ENCODE peak calls at places on chromosomes 11 and 22, in six cellular contexts. One of them, this sample, is unnamed. For H3K4me1, the result is how much of the 10 kb centered on the place peaks cover.

GRCh38 chr11:57482782-57483569 is 22.6 kb downstream of the RTN4RL2 start:
- DNase-seq in Peyer's patch: peak
- DNase-seq in heart left ventricle: no peak
- DNase-seq in A549: peak
- DNase-seq in tibial nerve: no peak
- DNase-seq in ovary: peak
- DNase-seq in this sample: no peak

GRCh38 chr22:19466126-19466716 is 12.8 kb downstream of the UFD1 start:
- DNase-seq in heart left ventricle: no peak
- DNase-seq in ovary: no peak
- DNase-seq in A549: no peak
- DNase-seq in tibial nerve: no peak
- DNase-seq in Peyer's patch: no peak
- DNase-seq in this sample: no peak

GRCh38 chr11:108135845-108136599 is 14.7 kb downstream of the ACAT1 start:
- DNase-seq in ovary: no peak
- DNase-seq in tibial nerve: no peak
- DNase-seq in heart left ventricle: no peak
- DNase-seq in Peyer's patch: no peak
- DNase-seq in A549: peak
- DNase-seq in this sample: no peak

GRCh38 chr22:48835364-48835763 is 992.3 kb downstream of the BRD1 start:
- DNase-seq in tibial nerve: no peak
- DNase-seq in A549: no peak
- DNase-seq in ovary: no peak
- DNase-seq in heart left ventricle: no peak
- DNase-seq in Peyer's patch: no peak
- DNase-seq in this sample: no peak

GRCh38 chr11:125338886-125339811 is 156.9 kb downstream of the FEZ1 start:
- DNase-seq in heart left ventricle: peak
- DNase-seq in ovary: peak
- DNase-seq in tibial nerve: no peak
- DNase-seq in A549: no peak
- DNase-seq in Peyer's patch: no peak
- DNase-seq in this sample: peak

GRCh38 chr22:17712441-17712840 is 61.8 kb downstream of the BID start:
- DNase-seq in ovary: no peak
- DNase-seq in Peyer's patch: no peak
- DNase-seq in tibial nerve: no peak
- DNase-seq in heart left ventricle: no peak
- DNase-seq in A549: no peak
- DNase-seq in this sample: no peak

GRCh38 chr22:44002324-44002723 is 21.8 kb upstream of the PARVB start:
- DNase-seq in ovary: no peak
- DNase-seq in Peyer's patch: no peak
- DNase-seq in tibial nerve: no peak
- DNase-seq in heart left ventricle: no peak
- DNase-seq in A549: no peak
- DNase-seq in this sample: no peak

GRCh38 chr11:133082453-133082781 is 449.9 kb downstream of the OPCML start:
- DNase-seq in A549: no peak
- DNase-seq in ovary: no peak
- DNase-seq in Peyer's patch: no peak
- DNase-seq in heart left ventricle: peak
- DNase-seq in tibial nerve: no peak
- DNase-seq in this sample: no peak

GRCh38 chr11:35077709-35078695 is 61.0 kb upstream of the CD44 start:
- DNase-seq in heart left ventricle: no peak
- DNase-seq in A549: peak
- DNase-seq in ovary: no peak
- DNase-seq in tibial nerve: no peak
- DNase-seq in Peyer's patch: peak
- DNase-seq in this sample: no peak

GRCh38 chr11:74749127-74749964 is 697 bp downstream of the RNF169 start:
- DNase-seq in heart left ventricle: peak
- DNase-seq in Peyer's patch: peak
- DNase-seq in tibial nerve: no peak
- DNase-seq in A549: peak
- DNase-seq in ovary: peak
- DNase-seq in this sample: peak

GRCh38 chr22:27573280-27573711 is 228.3 kb downstream of the MN1 start:
- DNase-seq in A549: no peak
- DNase-seq in tibial nerve: no peak
- DNase-seq in heart left ventricle: no peak
- DNase-seq in Peyer's patch: no peak
- DNase-seq in ovary: no peak
- DNase-seq in this sample: no peak

GRCh38 chr11:68040121-68040956 is 1.5 kb downstream of the TCIRG1 start:
- DNase-seq in Peyer's patch: peak
- DNase-seq in tibial nerve: peak
- DNase-seq in heart left ventricle: peak
- DNase-seq in A549: peak
- DNase-seq in ovary: peak
- DNase-seq in this sample: peak

GRCh38 chr22:32538516-32538915 is 63.9 kb downstream of the FBXO7 start:
- DNase-seq in heart left ventricle: no peak
- DNase-seq in ovary: no peak
- DNase-seq in Peyer's patch: no peak
- DNase-seq in tibial nerve: no peak
- DNase-seq in A549: no peak
- DNase-seq in this sample: no peak

GRCh38 chr11:3834349-3835099 is 6.2 kb downstream of the RHOG start:
- DNase-seq in Peyer's patch: peak
- DNase-seq in A549: no peak
- DNase-seq in heart left ventricle: peak
- DNase-seq in tibial nerve: peak
- DNase-seq in ovary: no peak
- DNase-seq in this sample: no peak

GRCh38 chr11:101723371-101723770 is 139.6 kb upstream of the TRPC6 start:
- DNase-seq in ovary: no peak
- DNase-seq in heart left ventricle: no peak
- DNase-seq in A549: no peak
- DNase-seq in Peyer's patch: no peak
- DNase-seq in tibial nerve: no peak
- DNase-seq in this sample: no peak
- H3K4me1 ChIP-seq in ovary: under half
- H3K4me1 ChIP-seq in heart left ventricle: under half
- H3K4me1 ChIP-seq in A549: under half
- H3K4me1 ChIP-seq in Peyer's patch: under half
- H3K4me1 ChIP-seq in tibial nerve: under half
- H3K4me1 ChIP-seq in this sample: under half

GRCh38 chr11:73359930-73360742 is 16.1 kb upstream of the RELT start:
- DNase-seq in A549: peak
- DNase-seq in tibial nerve: no peak
- DNase-seq in ovary: no peak
- DNase-seq in heart left ventricle: no peak
- DNase-seq in Peyer's patch: no peak
- DNase-seq in this sample: no peak
- TF ChIP-seq CTCF in A549: peak
- TF ChIP-seq CTCF in tibial nerve: no peak
- TF ChIP-seq CTCF in ovary: no peak
- TF ChIP-seq CTCF in heart left ventricle: peak
- TF ChIP-seq CTCF in Peyer's patch: no peak
- TF ChIP-seq CTCF in this sample: no peak

DNA sequence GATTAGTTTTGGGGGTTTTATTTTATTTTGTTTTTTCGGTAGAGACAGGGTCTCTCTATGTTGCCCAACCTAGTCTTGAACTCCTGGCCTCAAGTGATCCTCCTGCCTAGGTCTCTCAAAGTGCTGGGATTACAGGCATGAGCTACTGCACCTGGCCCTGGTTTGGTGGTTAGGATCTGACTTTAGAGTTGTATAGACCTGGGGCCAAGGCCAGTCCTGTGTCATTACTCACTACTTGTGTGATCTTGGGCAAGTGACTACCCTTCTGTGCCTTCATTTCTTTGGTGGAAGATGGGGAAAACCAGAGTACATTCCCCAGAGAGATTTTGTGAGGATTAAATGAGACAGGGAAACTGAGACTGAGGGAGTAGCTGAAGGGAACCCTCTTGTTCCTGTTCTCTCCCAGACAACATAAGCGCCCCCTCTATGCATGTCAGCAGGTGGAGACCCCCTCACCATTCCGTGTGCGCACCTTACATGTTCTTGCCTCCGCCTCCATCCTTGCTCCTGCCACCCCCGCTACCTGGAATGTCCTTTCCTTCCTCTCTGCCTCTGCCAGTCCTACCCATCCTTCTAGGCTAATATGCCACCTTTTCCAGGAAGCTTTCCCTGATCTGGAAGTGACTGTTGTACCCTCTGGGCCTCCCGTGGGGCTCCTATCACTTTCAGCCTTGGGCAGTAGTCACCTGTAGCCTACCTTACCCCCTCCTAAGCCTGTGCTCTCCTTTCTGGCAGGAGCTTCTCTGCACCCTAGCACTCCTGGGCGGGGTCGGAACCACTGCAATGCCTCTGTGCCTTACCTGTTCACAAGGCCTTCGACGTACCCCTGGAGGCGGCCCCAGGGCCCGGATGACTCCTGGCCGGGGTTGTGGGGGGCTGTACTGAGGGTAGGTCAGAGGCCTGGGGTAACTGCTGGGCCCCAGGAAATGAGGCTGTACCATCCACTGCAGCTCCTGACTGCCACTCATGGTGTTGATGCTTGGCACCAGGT is 3.9 kb downstream of the FOSL1 start:
- DNase-seq in A549: no peak
- DNase-seq in tibial nerve: no peak
- DNase-seq in ovary: no peak
- DNase-seq in Peyer's patch: no peak
- DNase-seq in heart left ventricle: no peak
- DNase-seq in this sample: no peak
- TF ChIP-seq POLR2A in A549: no peak
- TF ChIP-seq POLR2A in tibial nerve: no peak
- TF ChIP-seq POLR2A in ovary: no peak
- TF ChIP-seq POLR2A in Peyer's patch: no peak
- TF ChIP-seq POLR2A in heart left ventricle: no peak
- TF ChIP-seq POLR2A in this sample: no peak

DNA sequence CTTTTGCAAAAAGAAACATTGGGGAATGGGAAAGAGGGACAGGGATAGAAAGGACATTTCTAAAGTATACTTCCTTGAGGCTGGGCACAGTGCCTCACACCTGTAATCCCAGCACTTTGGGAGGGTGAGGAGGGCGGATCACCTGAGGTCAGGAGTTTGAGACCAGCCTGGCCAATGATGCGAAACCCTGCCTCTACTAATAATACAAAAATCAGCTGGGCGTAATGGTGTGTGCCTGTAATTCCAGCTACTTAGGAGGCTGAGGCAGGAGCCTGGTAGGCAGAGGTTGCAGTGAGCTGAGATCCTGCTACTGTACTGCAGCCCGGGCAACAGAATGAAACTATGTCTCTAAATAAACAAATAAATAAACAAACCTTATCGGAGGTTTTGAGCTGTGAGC is 16.3 kb upstream of the TEF start:
- DNase-seq in Peyer's patch: no peak
- DNase-seq in A549: no peak
- DNase-seq in tibial nerve: no peak
- DNase-seq in ovary: no peak
- DNase-seq in heart left ventricle: no peak
- DNase-seq in this sample: no peak
- H3K4me1 ChIP-seq in Peyer's patch: under half
- H3K4me1 ChIP-seq in A549: under half
- H3K4me1 ChIP-seq in tibial nerve: under half
- H3K4me1 ChIP-seq in ovary: under half
- H3K4me1 ChIP-seq in heart left ventricle: under half
- H3K4me1 ChIP-seq in this sample: under half

GRCh38 chr11:12287374-12288211 is 89.8 kb upstream of the PARVA start:
- DNase-seq in A549: peak
- DNase-seq in Peyer's patch: no peak
- DNase-seq in heart left ventricle: peak
- DNase-seq in tibial nerve: no peak
- DNase-seq in ovary: peak
- DNase-seq in this sample: peak
- TF ChIP-seq CTCF in A549: peak
- TF ChIP-seq CTCF in Peyer's patch: no peak
- TF ChIP-seq CTCF in heart left ventricle: peak
- TF ChIP-seq CTCF in tibial nerve: no peak
- TF ChIP-seq CTCF in ovary: no peak
- TF ChIP-seq CTCF in this sample: peak

GRCh38 chr22:21074092-21074715 is 28.5 kb downstream of the LRRC74B start:
- DNase-seq in ovary: no peak
- DNase-seq in heart left ventricle: no peak
- DNase-seq in tibial nerve: no peak
- DNase-seq in Peyer's patch: peak
- DNase-seq in A549: peak
- DNase-seq in this sample: no peak
- TF ChIP-seq POLR2A in ovary: no peak
- TF ChIP-seq POLR2A in heart left ventricle: no peak
- TF ChIP-seq POLR2A in tibial nerve: no peak
- TF ChIP-seq POLR2A in Peyer's patch: no peak
- TF ChIP-seq POLR2A in A549: no peak
- TF ChIP-seq POLR2A in this sample: no peak